ENCODE peak calls at places on chromosomes 2 and 18, in four cellular contexts. One of them, this sample, is unnamed.

GRCh38 chr18:3440340-3440739 is 9.6 kb upstream of the TGIF1 start:
- DNase-seq in AG09309: no peak
- DNase-seq in uterus: no peak
- DNase-seq in lower lobe of right lung: no peak
- DNase-seq in this sample: no peak

GRCh38 chr18:32920796-32921787 is 148.3 kb upstream of the KLHL14 start:
- DNase-seq in AG09309: peak; percentile 85
- DNase-seq in uterus: no peak
- DNase-seq in lower lobe of right lung: no peak
- DNase-seq in this sample: peak; percentile 95

GRCh38 chr2:63614983-63615945 is 26.5 kb downstream of the MDH1 start:
- DNase-seq in lower lobe of right lung: no peak
- DNase-seq in AG09309: peak; percentile 13
- DNase-seq in uterus: no peak
- DNase-seq in this sample: peak; percentile 40

GRCh38 chr2:171529914-171530313 is 7.6 kb downstream of the CYBRD1 start:
- DNase-seq in lower lobe of right lung: no peak
- DNase-seq in uterus: no peak
- DNase-seq in AG09309: no peak
- DNase-seq in this sample: no peak

GRCh38 chr18:22433960-22434359 is 16.2 kb upstream of the CTAGE1 start:
- DNase-seq in lower lobe of right lung: no peak
- DNase-seq in uterus: no peak
- DNase-seq in AG09309: peak; percentile 64
- DNase-seq in this sample: peak; percentile 55

GRCh38 chr18:62510744-62511143 is 12.1 kb upstream of the ZCCHC2 start:
- DNase-seq in lower lobe of right lung: no peak
- DNase-seq in AG09309: no peak
- DNase-seq in uterus: no peak
- DNase-seq in this sample: no peak

GRCh38 chr18:673769-674168 is 16.3 kb downstream of the TYMS start:
- DNase-seq in uterus: no peak
- DNase-seq in lower lobe of right lung: no peak
- DNase-seq in AG09309: no peak
- DNase-seq in this sample: no peak

GRCh38 chr2:23199115-23199918 is 185.7 kb upstream of the KLHL29 start:
- DNase-seq in AG09309: no peak
- DNase-seq in lower lobe of right lung: no peak
- DNase-seq in uterus: no peak
- DNase-seq in this sample: peak; percentile 36

GRCh38 chr2:188364033-188364432 is 72.4 kb downstream of the GULP1 start:
- DNase-seq in uterus: no peak
- DNase-seq in AG09309: no peak
- DNase-seq in lower lobe of right lung: no peak
- DNase-seq in this sample: no peak

GRCh38 chr18:28149810-28150420 is 27.0 kb downstream of the CDH2 start:
- DNase-seq in uterus: no peak
- DNase-seq in AG09309: no peak
- DNase-seq in lower lobe of right lung: no peak
- DNase-seq in this sample: no peak

GRCh38 chr2:22694856-22695255 is 690.1 kb upstream of the KLHL29 start:
- DNase-seq in AG09309: no peak
- DNase-seq in uterus: no peak
- DNase-seq in lower lobe of right lung: no peak
- DNase-seq in this sample: no peak

GRCh38 chr2:187774551-187775071 is 220.4 kb upstream of the TFPI start:
- DNase-seq in uterus: no peak
- DNase-seq in lower lobe of right lung: no peak
- DNase-seq in AG09309: peak; percentile 14
- DNase-seq in this sample: peak; percentile 41

GRCh38 chr18:59129964-59130703 is 9.6 kb upstream of the SEC11C start:
- DNase-seq in uterus: no peak
- DNase-seq in AG09309: no peak
- DNase-seq in lower lobe of right lung: no peak
- DNase-seq in this sample: no peak

GRCh38 chr18:3857544-3857943 is 407.6 kb downstream of the TGIF1 start:
- DNase-seq in lower lobe of right lung: no peak
- DNase-seq in AG09309: peak; percentile 10
- DNase-seq in uterus: peak; percentile 19
- DNase-seq in this sample: peak; percentile 57

GRCh38 chr2:71796174-71796592 is 342.8 kb downstream of the DYSF start:
- DNase-seq in uterus: no peak
- DNase-seq in lower lobe of right lung: no peak
- DNase-seq in AG09309: peak; percentile 34
- DNase-seq in this sample: no peak

GRCh38 chr2:45382744-45383143 is 228.3 kb downstream of the SRBD1 start:
- DNase-seq in lower lobe of right lung: no peak
- DNase-seq in uterus: no peak
- DNase-seq in AG09309: no peak
- DNase-seq in this sample: peak; percentile 71

GRCh38 chr18:61475931-61476330 is 142.7 kb downstream of the CDH20 start:
- DNase-seq in AG09309: no peak
- DNase-seq in lower lobe of right lung: no peak
- DNase-seq in uterus: no peak
- DNase-seq in this sample: no peak

GRCh38 chr18:832085-832681 is 20.1 kb upstream of the YES1 start:
- DNase-seq in AG09309: no peak
- DNase-seq in lower lobe of right lung: no peak
- DNase-seq in uterus: no peak
- DNase-seq in this sample: no peak

GRCh38 chr18:13440277-13441248 is 222.0 kb downstream of the LDLRAD4 start:
- DNase-seq in AG09309: no peak
- DNase-seq in lower lobe of right lung: no peak
- DNase-seq in uterus: no peak
- DNase-seq in this sample: no peak

GRCh38 chr2:43178602-43179542 is 47.5 kb downstream of the ZFP36L2 start:
- DNase-seq in lower lobe of right lung: peak; percentile 81
- DNase-seq in AG09309: peak; percentile 52
- DNase-seq in uterus: peak; percentile 88
- DNase-seq in this sample: peak; percentile 88

GRCh38 chr2:145601306-145601925 is 1081.5 kb upstream of the ZEB2 start:
- DNase-seq in uterus: no peak
- DNase-seq in lower lobe of right lung: no peak
- DNase-seq in AG09309: no peak
- DNase-seq in this sample: no peak

GRCh38 chr2:10274983-10275802 is 27.5 kb upstream of the HPCAL1 start:
- DNase-seq in AG09309: no peak
- DNase-seq in lower lobe of right lung: no peak
- DNase-seq in uterus: no peak
- DNase-seq in this sample: no peak

GRCh38 chr2:200860092-200860795 is 4.2 kb downstream of the CLK1 start:
- DNase-seq in uterus: peak; percentile 34
- DNase-seq in lower lobe of right lung: no peak
- DNase-seq in AG09309: no peak
- DNase-seq in this sample: peak; percentile 74
- H3K4me3 ChIP-seq in uterus: peak overlapping the region; percentile 97
- H3K4me3 ChIP-seq in lower lobe of right lung: peak overlapping the region; percentile 94
- H3K4me3 ChIP-seq in AG09309: no peak overlapping the region
- H3K4me3 ChIP-seq in this sample: peak overlapping the region; percentile 79

GRCh38 chr18:49162226-49162848 is 211.6 kb upstream of the SMAD7 start:
- DNase-seq in lower lobe of right lung: no peak
- DNase-seq in AG09309: no peak
- DNase-seq in uterus: no peak
- DNase-seq in this sample: no peak
- TF ChIP-seq CTCF in lower lobe of right lung: no peak
- TF ChIP-seq CTCF in AG09309: no peak
- TF ChIP-seq CTCF in uterus: no peak
- TF ChIP-seq CTCF in this sample: no peak

GRCh38 chr2:222217712-222218111 is 81.1 kb downstream of the PAX3 start:
- DNase-seq in uterus: no peak
- DNase-seq in AG09309: no peak
- DNase-seq in lower lobe of right lung: no peak
- DNase-seq in this sample: no peak

GRCh38 chr2:222213084-222213483 is 85.7 kb downstream of the PAX3 start:
- DNase-seq in lower lobe of right lung: no peak
- DNase-seq in AG09309: no peak
- DNase-seq in uterus: no peak
- DNase-seq in this sample: no peak

GRCh38 chr2:222214885-222215284 is 83.9 kb downstream of the PAX3 start:
- DNase-seq in uterus: no peak
- DNase-seq in AG09309: no peak
- DNase-seq in lower lobe of right lung: no peak
- DNase-seq in this sample: no peak

DNA sequence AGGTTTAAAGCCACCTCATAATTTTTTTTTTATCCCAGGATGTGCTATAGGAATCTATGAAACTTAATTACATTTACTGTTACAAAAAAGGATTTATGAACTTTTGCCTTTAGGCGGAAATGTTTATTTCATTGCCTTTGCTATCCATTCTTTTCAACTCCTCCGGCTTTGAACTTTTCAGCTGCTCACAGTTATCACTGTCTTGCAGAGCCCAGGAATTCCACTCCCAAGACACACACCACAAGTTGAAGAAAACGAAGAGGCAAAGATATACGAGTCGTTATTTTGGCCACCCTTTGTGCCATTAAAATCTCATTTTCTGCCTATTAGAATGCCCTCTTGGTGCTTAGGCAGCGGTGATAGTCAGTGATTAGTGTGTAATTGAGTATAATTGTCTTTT is 80.0 kb downstream of the PAX3 start:
- DNase-seq in uterus: no peak
- DNase-seq in lower lobe of right lung: no peak
- DNase-seq in AG09309: no peak
- DNase-seq in this sample: no peak
- H3K4me3 ChIP-seq in uterus: no peak overlapping the region
- H3K4me3 ChIP-seq in lower lobe of right lung: no peak overlapping the region
- H3K4me3 ChIP-seq in AG09309: no peak overlapping the region
- H3K4me3 ChIP-seq in this sample: no peak overlapping the region

GRCh38 chr2:202007015-202008011 is 26.3 kb upstream of the FZD7 start:
- DNase-seq in uterus: no peak
- DNase-seq in lower lobe of right lung: no peak
- DNase-seq in AG09309: no peak
- DNase-seq in this sample: peak; percentile 40
- TF ChIP-seq CTCF in uterus: no peak
- TF ChIP-seq CTCF in lower lobe of right lung: no peak
- TF ChIP-seq CTCF in AG09309: peak; percentile 29
- TF ChIP-seq CTCF in this sample: peak; percentile 23

GRCh38 chr2:33500177-33500576 is 23.7 kb downstream of the RASGRP3 start:
- DNase-seq in lower lobe of right lung: no peak
- DNase-seq in uterus: no peak
- DNase-seq in AG09309: no peak
- DNase-seq in this sample: no peak
- H3K4me3 ChIP-seq in lower lobe of right lung: no peak overlapping the region
- H3K4me3 ChIP-seq in uterus: no peak overlapping the region
- H3K4me3 ChIP-seq in AG09309: no peak overlapping the region
- H3K4me3 ChIP-seq in this sample: no peak overlapping the region

GRCh38 chr2:131492418-131493198 is 411 bp upstream of the MZT2A start:
- DNase-seq in uterus: peak; percentile 87
- DNase-seq in lower lobe of right lung: peak; percentile 96
- DNase-seq in AG09309: peak; percentile 64
- DNase-seq in this sample: peak; percentile 92
- TF ChIP-seq CTCF in uterus: peak; percentile 57
- TF ChIP-seq CTCF in lower lobe of right lung: peak; percentile 71
- TF ChIP-seq CTCF in AG09309: peak; percentile 85
- TF ChIP-seq CTCF in this sample: peak; percentile 81

GRCh38 chr2:20473128-20473527 is 26.3 kb downstream of the RHOB start:
- DNase-seq in AG09309: no peak
- DNase-seq in uterus: peak; percentile 13
- DNase-seq in lower lobe of right lung: no peak
- DNase-seq in this sample: no peak
- H3K4me3 ChIP-seq in AG09309: no peak overlapping the region
- H3K4me3 ChIP-seq in uterus: no peak overlapping the region
- H3K4me3 ChIP-seq in lower lobe of right lung: no peak overlapping the region
- H3K4me3 ChIP-seq in this sample: no peak overlapping the region